ENCODE peak calls at places on chromosomes 2 and 18, in eight cellular contexts. One of them, this sample, is unnamed.
A peak's percentile ranks its signal among the peaks of the same experiment; 100 is the strongest.

GRCh38 chr2:120308038-120308910 is 37.7 kb upstream of the INHBB start:
- DNase-seq in CD4-positive, alpha-beta T cell: no peak
- DNase-seq in adrenal gland: no peak
- DNase-seq in cardiac muscle cell: no peak
- DNase-seq in body of pancreas: no peak
- DNase-seq in endodermal cell: no peak
- DNase-seq in RWPE1: peak; percentile 12
- DNase-seq in GM10248: peak; percentile 61
- DNase-seq in this sample: peak; percentile 36

GRCh38 chr2:118123561-118124232 is 35.4 kb downstream of the INSIG2 start:
- DNase-seq in CD4-positive, alpha-beta T cell: no peak
- DNase-seq in adrenal gland: no peak
- DNase-seq in cardiac muscle cell: no peak
- DNase-seq in body of pancreas: peak; percentile 24
- DNase-seq in endodermal cell: no peak
- DNase-seq in RWPE1: peak; percentile 96
- DNase-seq in GM10248: no peak
- DNase-seq in this sample: no peak

GRCh38 chr2:70188460-70188859 is 2.4 kb downstream of the C2orf42 start:
- DNase-seq in CD4-positive, alpha-beta T cell: no peak
- DNase-seq in adrenal gland: no peak
- DNase-seq in cardiac muscle cell: no peak
- DNase-seq in body of pancreas: no peak
- DNase-seq in endodermal cell: no peak
- DNase-seq in RWPE1: no peak
- DNase-seq in GM10248: no peak
- DNase-seq in this sample: no peak

GRCh38 chr18:10032331-10032979 is 118.6 kb downstream of the VAPA start:
- DNase-seq in CD4-positive, alpha-beta T cell: no peak
- DNase-seq in adrenal gland: no peak
- DNase-seq in cardiac muscle cell: peak; percentile 23
- DNase-seq in body of pancreas: no peak
- DNase-seq in endodermal cell: peak; percentile 84
- DNase-seq in RWPE1: no peak
- DNase-seq in GM10248: no peak
- DNase-seq in this sample: peak; percentile 70

GRCh38 chr2:59308108-59308507 is 1067.0 kb upstream of the FANCL start:
- DNase-seq in CD4-positive, alpha-beta T cell: no peak
- DNase-seq in adrenal gland: no peak
- DNase-seq in cardiac muscle cell: no peak
- DNase-seq in body of pancreas: no peak
- DNase-seq in endodermal cell: no peak
- DNase-seq in RWPE1: no peak
- DNase-seq in GM10248: no peak
- DNase-seq in this sample: no peak

GRCh38 chr2:138107288-138107687 is 143.0 kb downstream of the HNMT start:
- DNase-seq in CD4-positive, alpha-beta T cell: no peak
- DNase-seq in adrenal gland: no peak
- DNase-seq in cardiac muscle cell: no peak
- DNase-seq in body of pancreas: no peak
- DNase-seq in endodermal cell: no peak
- DNase-seq in RWPE1: peak; percentile 46
- DNase-seq in GM10248: no peak
- DNase-seq in this sample: no peak

GRCh38 chr2:95310651-95311050 is 13.5 kb downstream of the KCNIP3 start:
- DNase-seq in CD4-positive, alpha-beta T cell: no peak
- DNase-seq in adrenal gland: no peak
- DNase-seq in cardiac muscle cell: no peak
- DNase-seq in body of pancreas: no peak
- DNase-seq in endodermal cell: no peak
- DNase-seq in RWPE1: no peak
- DNase-seq in GM10248: no peak
- DNase-seq in this sample: no peak

GRCh38 chr2:219603784-219604183 is 6.1 kb downstream of the STK11IP start:
- DNase-seq in CD4-positive, alpha-beta T cell: no peak
- DNase-seq in adrenal gland: no peak
- DNase-seq in cardiac muscle cell: no peak
- DNase-seq in body of pancreas: no peak
- DNase-seq in endodermal cell: no peak
- DNase-seq in RWPE1: no peak
- DNase-seq in GM10248: no peak
- DNase-seq in this sample: no peak

GRCh38 chr2:157312866-157313486 is 12.6 kb downstream of the ERMN start:
- DNase-seq in CD4-positive, alpha-beta T cell: no peak
- DNase-seq in adrenal gland: no peak
- DNase-seq in cardiac muscle cell: no peak
- DNase-seq in body of pancreas: no peak
- DNase-seq in endodermal cell: no peak
- DNase-seq in RWPE1: no peak
- DNase-seq in GM10248: no peak
- DNase-seq in this sample: no peak

GRCh38 chr2:31831585-31831984 is 179.2 kb downstream of the MEMO1 start:
- DNase-seq in CD4-positive, alpha-beta T cell: no peak
- DNase-seq in adrenal gland: no peak
- DNase-seq in cardiac muscle cell: no peak
- DNase-seq in body of pancreas: no peak
- DNase-seq in endodermal cell: no peak
- DNase-seq in RWPE1: peak; percentile 12
- DNase-seq in GM10248: no peak
- DNase-seq in this sample: no peak

GRCh38 chr2:132415256-132416079 is 1.1 kb upstream of the GPR39 start:
- DNase-seq in CD4-positive, alpha-beta T cell: no peak
- DNase-seq in adrenal gland: peak; percentile 16
- DNase-seq in cardiac muscle cell: no peak
- DNase-seq in body of pancreas: no peak
- DNase-seq in endodermal cell: no peak
- DNase-seq in RWPE1: no peak
- DNase-seq in GM10248: no peak
- DNase-seq in this sample: no peak

GRCh38 chr2:68452168-68452890 is 14.8 kb downstream of the FBXO48 start:
- DNase-seq in CD4-positive, alpha-beta T cell: no peak
- DNase-seq in adrenal gland: no peak
- DNase-seq in cardiac muscle cell: no peak
- DNase-seq in body of pancreas: peak; percentile 54
- DNase-seq in endodermal cell: no peak
- DNase-seq in RWPE1: no peak
- DNase-seq in GM10248: no peak
- DNase-seq in this sample: no peak

GRCh38 chr2:145066795-145067194 is 546.9 kb upstream of the ZEB2 start:
- DNase-seq in CD4-positive, alpha-beta T cell: no peak
- DNase-seq in adrenal gland: no peak
- DNase-seq in cardiac muscle cell: no peak
- DNase-seq in body of pancreas: no peak
- DNase-seq in endodermal cell: no peak
- DNase-seq in RWPE1: no peak
- DNase-seq in GM10248: no peak
- DNase-seq in this sample: no peak

GRCh38 chr2:148238561-148238960 is 217.7 kb downstream of the MBD5 start:
- DNase-seq in CD4-positive, alpha-beta T cell: no peak
- DNase-seq in adrenal gland: no peak
- DNase-seq in cardiac muscle cell: no peak
- DNase-seq in body of pancreas: no peak
- DNase-seq in endodermal cell: no peak
- DNase-seq in RWPE1: no peak
- DNase-seq in GM10248: no peak
- DNase-seq in this sample: no peak

GRCh38 chr2:109615637-109616144 is 1.5 kb downstream of the SOWAHC start:
- DNase-seq in CD4-positive, alpha-beta T cell: no peak
- DNase-seq in adrenal gland: no peak
- DNase-seq in cardiac muscle cell: no peak
- DNase-seq in body of pancreas: no peak
- DNase-seq in endodermal cell: peak; percentile 83
- DNase-seq in RWPE1: peak; percentile 44
- DNase-seq in GM10248: no peak
- DNase-seq in this sample: no peak

GRCh38 chr18:74226666-74227065 is 65.1 kb downstream of the CYB5A start:
- DNase-seq in CD4-positive, alpha-beta T cell: no peak
- DNase-seq in adrenal gland: no peak
- DNase-seq in cardiac muscle cell: no peak
- DNase-seq in body of pancreas: no peak
- DNase-seq in endodermal cell: no peak
- DNase-seq in RWPE1: no peak
- DNase-seq in GM10248: no peak
- DNase-seq in this sample: no peak

GRCh38 chr2:17830053-17831034 is 14.1 kb downstream of the MSGN1 start:
- DNase-seq in CD4-positive, alpha-beta T cell: peak; percentile 14
- DNase-seq in adrenal gland: peak; percentile 70
- DNase-seq in cardiac muscle cell: peak; percentile 91
- DNase-seq in body of pancreas: peak; percentile 67
- DNase-seq in endodermal cell: peak; percentile 98
- DNase-seq in RWPE1: peak; percentile 63
- DNase-seq in GM10248: peak; percentile 75
- DNase-seq in this sample: peak; percentile 58

GRCh38 chr2:224252601-224253000 is 149.3 kb downstream of the FAM124B start:
- DNase-seq in CD4-positive, alpha-beta T cell: no peak
- DNase-seq in adrenal gland: no peak
- DNase-seq in cardiac muscle cell: no peak
- DNase-seq in body of pancreas: no peak
- DNase-seq in endodermal cell: no peak
- DNase-seq in RWPE1: no peak
- DNase-seq in GM10248: no peak
- DNase-seq in this sample: no peak

GRCh38 chr2:31401580-31401979 is 13.0 kb downstream of the XDH start:
- DNase-seq in CD4-positive, alpha-beta T cell: no peak
- DNase-seq in adrenal gland: no peak
- DNase-seq in cardiac muscle cell: no peak
- DNase-seq in body of pancreas: no peak
- DNase-seq in endodermal cell: peak; percentile 60
- DNase-seq in RWPE1: peak; percentile 93
- DNase-seq in GM10248: no peak
- DNase-seq in this sample: no peak

GRCh38 chr2:143158500-143159262 is 29.5 kb downstream of the ARHGAP15 start:
- DNase-seq in CD4-positive, alpha-beta T cell: no peak
- DNase-seq in adrenal gland: no peak
- DNase-seq in cardiac muscle cell: no peak
- DNase-seq in body of pancreas: no peak
- DNase-seq in endodermal cell: no peak
- DNase-seq in RWPE1: no peak
- DNase-seq in GM10248: no peak
- DNase-seq in this sample: no peak

GRCh38 chr18:26453370-26454030 is 94.9 kb downstream of the KCTD1 start:
- DNase-seq in CD4-positive, alpha-beta T cell: no peak
- DNase-seq in adrenal gland: no peak
- DNase-seq in cardiac muscle cell: no peak
- DNase-seq in body of pancreas: no peak
- DNase-seq in endodermal cell: no peak
- DNase-seq in RWPE1: no peak
- DNase-seq in GM10248: no peak
- DNase-seq in this sample: no peak

GRCh38 chr2:238242731-238243495 is 3.1 kb upstream of the HES6 start:
- DNase-seq in CD4-positive, alpha-beta T cell: no peak
- DNase-seq in adrenal gland: no peak
- DNase-seq in cardiac muscle cell: no peak
- DNase-seq in body of pancreas: peak; percentile 82
- DNase-seq in endodermal cell: no peak
- DNase-seq in RWPE1: no peak
- DNase-seq in GM10248: no peak
- DNase-seq in this sample: no peak

GRCh38 chr2:150676747-150677382 is 189.4 kb upstream of the RND3 start:
- DNase-seq in CD4-positive, alpha-beta T cell: no peak
- DNase-seq in adrenal gland: no peak
- DNase-seq in cardiac muscle cell: no peak
- DNase-seq in body of pancreas: no peak
- DNase-seq in endodermal cell: peak; percentile 53
- DNase-seq in RWPE1: no peak
- DNase-seq in GM10248: no peak
- DNase-seq in this sample: no peak
- TF ChIP-seq CTCF in CD4-positive, alpha-beta T cell: no peak
- TF ChIP-seq CTCF in adrenal gland: no peak
- TF ChIP-seq CTCF in cardiac muscle cell: no peak
- TF ChIP-seq CTCF in body of pancreas: no peak
- TF ChIP-seq CTCF in endodermal cell: peak; percentile 15
- TF ChIP-seq CTCF in RWPE1: no peak
- TF ChIP-seq CTCF in GM10248: no peak
- TF ChIP-seq CTCF in this sample: no peak

GRCh38 chr2:29295843-29296242 is 180.6 kb downstream of the CLIP4 start:
- DNase-seq in CD4-positive, alpha-beta T cell: no peak
- DNase-seq in adrenal gland: no peak
- DNase-seq in cardiac muscle cell: peak; percentile 53
- DNase-seq in body of pancreas: peak; percentile 49
- DNase-seq in endodermal cell: peak; percentile 72
- DNase-seq in RWPE1: peak; percentile 22
- DNase-seq in GM10248: no peak
- DNase-seq in this sample: peak; percentile 15
- TF ChIP-seq CTCF in CD4-positive, alpha-beta T cell: no peak
- TF ChIP-seq CTCF in adrenal gland: peak; percentile 13
- TF ChIP-seq CTCF in cardiac muscle cell: no peak
- TF ChIP-seq CTCF in body of pancreas: peak; percentile 70
- TF ChIP-seq CTCF in endodermal cell: peak; percentile 68
- TF ChIP-seq CTCF in RWPE1: no peak
- TF ChIP-seq CTCF in GM10248: peak; percentile 25
- TF ChIP-seq CTCF in this sample: peak; percentile 40

GRCh38 chr18:66635342-66635741 is 31.5 kb upstream of the CDH19 start:
- DNase-seq in CD4-positive, alpha-beta T cell: no peak
- DNase-seq in adrenal gland: no peak
- DNase-seq in cardiac muscle cell: no peak
- DNase-seq in body of pancreas: no peak
- DNase-seq in endodermal cell: no peak
- DNase-seq in RWPE1: no peak
- DNase-seq in GM10248: no peak
- DNase-seq in this sample: no peak
- TF ChIP-seq CTCF in CD4-positive, alpha-beta T cell: no peak
- TF ChIP-seq CTCF in adrenal gland: no peak
- TF ChIP-seq CTCF in cardiac muscle cell: no peak
- TF ChIP-seq CTCF in body of pancreas: no peak
- TF ChIP-seq CTCF in endodermal cell: no peak
- TF ChIP-seq CTCF in RWPE1: no peak
- TF ChIP-seq CTCF in GM10248: no peak
- TF ChIP-seq CTCF in this sample: no peak

GRCh38 chr18:75344161-75344560 is 83.3 kb downstream of the SMIM21 start:
- DNase-seq in CD4-positive, alpha-beta T cell: no peak
- DNase-seq in adrenal gland: no peak
- DNase-seq in cardiac muscle cell: no peak
- DNase-seq in body of pancreas: no peak
- DNase-seq in endodermal cell: peak; percentile 68
- DNase-seq in RWPE1: no peak
- DNase-seq in GM10248: no peak
- DNase-seq in this sample: no peak
- TF ChIP-seq CTCF in CD4-positive, alpha-beta T cell: no peak
- TF ChIP-seq CTCF in adrenal gland: no peak
- TF ChIP-seq CTCF in cardiac muscle cell: no peak
- TF ChIP-seq CTCF in body of pancreas: no peak
- TF ChIP-seq CTCF in endodermal cell: peak; percentile 63
- TF ChIP-seq CTCF in RWPE1: no peak
- TF ChIP-seq CTCF in GM10248: no peak
- TF ChIP-seq CTCF in this sample: no peak